ENCODE peak calls at places on chromosome 2, in nine cellular contexts. W is GM23338, L is HCT116, E is astrocyte, I is mammary epithelial cell, B is GM23248, G is neural progenitor cell, S is HepG2, N is endothelial cell of umbilical vein. H is an unnamed sample.

GRCh38 chr2:133812826-133813617 is 244.8 kb upstream of the NCKAP5 start:
- DNase-seq in S (no peak), G (no peak), B (peak; percentile 51), L (peak; percentile 65), I (peak; percentile 48), W (no peak), N (peak; percentile 78), E (peak; percentile 73), H (peak; percentile 86)

GRCh38 chr2:94982661-94983060 is 42.8 kb upstream of the MAL start:
- DNase-seq in G (no peak), N (no peak), L (no peak), B (peak; percentile 46), E (no peak), I (peak; percentile 11), S (no peak), W (no peak), H (peak; percentile 58)

GRCh38 chr2:24104906-24105305 is 18.2 kb downstream of the PFN4 start:
- DNase-seq in S (no peak), I (no peak), W (no peak), N (no peak), G (no peak), L (no peak), E (no peak), B (no peak), H (no peak)

GRCh38 chr2:219287569-219288265 is 8.6 kb downstream of the DNAJB2 start:
- DNase-seq in W (no peak), B (no peak), G (no peak), I (no peak), N (no peak), L (no peak), E (no peak), S (no peak), H (no peak)

GRCh38 chr2:59181347-59181746 is 940.2 kb upstream of the FANCL start:
- DNase-seq in N (no peak), S (no peak), I (no peak), W (no peak), E (no peak), L (no peak), G (no peak), B (no peak), H (no peak)

GRCh38 chr2:202965810-202966454 is 48.7 kb upstream of the NBEAL1 start:
- DNase-seq in L (peak; percentile 6), B (peak; percentile 50), G (peak; percentile 2), N (peak; percentile 15), E (peak; percentile 78), W (peak; percentile 59), I (peak; percentile 21), S (peak; percentile 17), H (peak; percentile 56)

GRCh38 chr2:157257312-157258252 is at the start of gene GALNT5:
- DNase-seq in W (peak; percentile 41), G (peak; percentile 52), N (no peak), S (no peak), I (peak; percentile 79), B (peak; percentile 86), E (peak; percentile 74), L (no peak), H (no peak)

GRCh38 chr2:221402072-221402471 is 170.0 kb downstream of the EPHA4 start:
- DNase-seq in E (peak; percentile 64), G (no peak), B (peak; percentile 64), S (no peak), L (no peak), N (no peak), W (no peak), I (no peak), H (no peak)

DNA sequence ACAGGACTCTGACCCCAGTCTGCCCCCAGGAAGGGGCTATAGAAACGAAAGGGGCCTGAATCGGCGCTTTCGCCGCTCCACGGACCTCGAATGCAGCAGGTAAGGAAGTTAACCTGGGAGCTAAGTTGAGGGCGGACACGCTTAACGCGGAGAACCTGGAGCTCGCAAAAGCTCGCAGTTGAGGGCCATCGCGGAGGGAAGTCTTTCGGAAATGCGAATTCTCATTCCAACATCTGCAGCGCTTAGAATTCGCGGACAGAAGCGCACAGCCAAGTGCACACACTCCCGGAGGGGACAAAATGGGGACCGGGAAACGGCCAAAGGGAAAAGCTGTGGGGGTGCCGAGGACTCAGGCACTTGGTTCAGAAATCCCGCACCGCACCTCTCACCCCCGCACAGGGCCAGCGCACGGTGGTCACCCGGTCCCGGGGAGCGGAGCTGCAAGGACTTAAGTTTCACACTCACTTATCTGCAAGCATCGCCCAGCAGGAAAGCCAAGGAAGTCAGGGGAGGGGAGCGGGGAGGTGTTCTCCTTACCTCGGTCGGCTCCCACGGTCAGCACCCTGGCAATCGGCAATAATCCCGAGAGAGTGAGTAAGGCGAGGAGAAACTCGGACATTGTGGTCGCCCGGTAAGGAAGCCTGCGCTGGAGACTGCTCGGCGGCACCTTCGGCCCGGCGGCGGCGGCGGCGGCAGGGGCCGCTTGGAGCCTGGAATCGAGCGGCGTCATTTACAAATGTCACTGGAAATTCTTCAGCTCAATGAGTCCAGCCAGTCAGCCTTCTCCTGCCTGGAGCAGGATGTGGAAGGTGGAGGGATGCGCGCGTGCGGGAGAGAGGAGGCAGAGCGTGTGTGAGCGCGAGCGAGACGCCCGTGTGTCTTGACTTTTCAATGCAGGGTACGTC is 453 bp downstream of the LRP1B start:
- DNase-seq in W (peak; percentile 88), N (peak; percentile 56), S (peak; percentile 15), G (peak; percentile 76), B (peak; percentile 69), L (peak; percentile 8), I (peak; percentile 69), E (peak; percentile 77), H (peak; percentile 30)
- TF ChIP-seq EZH2 in W (peak; percentile 1), N (peak; percentile 48), S (peak; percentile 89), G (peak; percentile 78), B (no peak), L (no peak), I (no peak), E (peak; percentile 47), H (no peak)

DNA sequence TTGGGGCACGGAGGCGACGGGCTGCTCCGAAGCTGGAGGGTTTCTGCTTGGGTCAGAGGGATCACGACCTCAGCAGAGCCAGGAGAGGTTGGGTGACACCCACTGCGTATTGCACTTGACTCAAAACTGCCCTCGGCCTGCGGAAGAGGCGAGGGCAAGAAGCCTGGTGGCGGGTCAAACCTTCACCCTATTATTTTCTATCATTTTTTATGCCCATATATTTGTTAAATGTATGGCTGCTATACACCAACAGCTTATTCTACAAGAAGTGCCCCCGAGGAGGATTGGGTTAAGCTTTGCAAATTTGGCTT is 12.6 kb upstream of the SATB2 start:
- DNase-seq in G (no peak), S (no peak), N (no peak), L (no peak), E (no peak), W (no peak), B (no peak), I (no peak), H (no peak)
- TF ChIP-seq EZH2 in G (no peak), S (no peak), N (peak; percentile 71), L (no peak), E (no peak), W (no peak), B (peak; percentile 37), I (no peak), H (no peak)

GRCh38 chr2:232502513-232502900 is 14.9 kb upstream of the ECEL1 start:
- DNase-seq in E (no peak), G (no peak), L (no peak), I (no peak), N (no peak), W (peak; percentile 46), S (no peak), B (peak; percentile 31), H (no peak)

GRCh38 chr2:232501794-232502499 is 14.3 kb upstream of the ECEL1 start:
- DNase-seq in B (no peak), L (no peak), W (no peak), S (no peak), N (no peak), E (no peak), G (no peak), I (no peak), H (no peak)

GRCh38 chr2:232504438-232504837 is 15.8 kb upstream of the PRSS56 start:
- DNase-seq in W (peak; percentile 62), E (no peak), N (no peak), S (no peak), L (no peak), B (no peak), G (no peak), I (no peak), H (no peak)

GRCh38 chr2:232503792-232504323 is 16.2 kb upstream of the ECEL1 start:
- DNase-seq in S (no peak), W (no peak), B (no peak), L (no peak), I (no peak), N (no peak), G (no peak), E (no peak), H (no peak)

GRCh38 chr2:232502901-232503791 is 15.5 kb upstream of the ECEL1 start:
- DNase-seq in B (peak; percentile 56), L (no peak), S (no peak), N (no peak), E (peak; percentile 22), W (peak; percentile 65), I (peak; percentile 19), G (peak; percentile 84), H (no peak)
- TF ChIP-seq EZH2 in B (peak; percentile 85), L (no peak), S (no peak), N (no peak), E (peak; percentile 96), W (peak; percentile 7), I (no peak), G (peak; percentile 82), H (no peak)

GRCh38 chr2:181103659-181104058 is 123.3 kb downstream of the UBE2E3 start:
- DNase-seq in E (no peak), I (no peak), B (no peak), W (no peak), S (no peak), G (no peak), L (no peak), N (no peak), H (no peak)

GRCh38 chr2:181106789-181107418 is 126.5 kb downstream of the UBE2E3 start:
- DNase-seq in E (peak; percentile 91), L (peak; percentile 73), B (peak; percentile 86), S (no peak), N (peak; percentile 81), I (peak; percentile 86), G (no peak), W (peak; percentile 43), H (peak; percentile 88)

GRCh38 chr2:181104512-181105121 is 124.2 kb downstream of the UBE2E3 start:
- DNase-seq in E (peak; percentile 41), N (peak; percentile 57), W (peak; percentile 80), I (peak; percentile 48), S (peak; percentile 34), L (peak; percentile 51), G (peak; percentile 66), B (peak; percentile 74), H (peak; percentile 81)

GRCh38 chr2:181105562-181105961 is 125.2 kb downstream of the UBE2E3 start:
- DNase-seq in G (no peak), E (no peak), L (no peak), S (no peak), B (no peak), I (peak; percentile 31), N (no peak), W (no peak), H (peak; percentile 55)

DNA sequence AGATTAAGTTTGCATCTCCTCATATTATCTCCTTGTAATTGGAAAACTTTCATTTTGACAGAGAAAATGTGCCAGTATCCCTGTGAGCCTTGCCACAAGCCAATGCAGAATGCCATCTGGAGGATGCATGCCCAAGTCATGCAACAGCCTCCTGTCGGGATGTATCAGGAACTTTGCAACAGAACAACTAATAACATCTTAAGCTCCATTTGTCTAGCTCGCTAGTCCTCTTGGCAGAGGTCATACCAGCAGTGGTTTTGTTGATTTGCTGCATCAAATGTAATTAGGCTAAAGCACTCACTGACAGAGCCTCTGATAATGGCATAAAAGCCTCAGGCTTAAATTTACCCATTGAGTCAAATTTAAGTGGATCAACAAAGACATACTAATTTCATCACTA is 125.8 kb downstream of the UBE2E3 start:
- DNase-seq in I (no peak), B (peak; percentile 48), L (no peak), N (no peak), G (peak; percentile 13), S (no peak), E (peak; percentile 14), W (no peak), H (no peak)
- TF ChIP-seq EZH2 in I (no peak), B (no peak), L (no peak), N (no peak), G (no peak), S (no peak), E (no peak), W (no peak), H (no peak)

H was measured in PC-3.